ENCODE peak calls at places on chromosomes 3 and 15, in five cellular contexts. Z is ELR; O is nephron progenitor cell; D is effector memory CD8-positive, alpha-beta T cell; H is A549. L is an unnamed sample.

GRCh38 chr15:46502668-46503067 is 867.8 kb downstream of the SQOR start:
- DNase-seq in Z (peak; percentile 0), O (no peak), D (no peak), H (no peak), L (no peak)

GRCh38 chr15:78077053-78077859 is at the start of gene TBC1D2B:
- DNase-seq in Z (peak; percentile 63), O (peak; percentile 84), D (peak; percentile 55), H (peak; percentile 58), L (peak; percentile 91)

GRCh38 chr3:120506828-120507774 is 56.3 kb upstream of the FSTL1 start:
- DNase-seq in Z (peak; percentile 78), O (peak; percentile 43), D (no peak), H (peak; percentile 46), L (no peak)

GRCh38 chr3:176814252-176814651 is 383.0 kb downstream of the TBL1XR1 start:
- DNase-seq in Z (peak; percentile 28), O (peak; percentile 75), D (no peak), H (peak; percentile 39), L (no peak)

GRCh38 chr3:94172695-94173310 is 109.9 kb downstream of the NSUN3 start:
- DNase-seq in Z (no peak), O (no peak), D (no peak), H (no peak), L (no peak)

GRCh38 chr3:169104541-169104940 is 559.0 kb downstream of the MECOM start:
- DNase-seq in Z (peak; percentile 81), O (no peak), D (no peak), H (no peak), L (no peak)

GRCh38 chr15:66864871-66865281 is 162.8 kb downstream of the SMAD6 start:
- DNase-seq in Z (no peak), O (no peak), D (no peak), H (no peak), L (peak; percentile 80)

GRCh38 chr3:101849714-101850326 is 506 bp downstream of the NFKBIZ start:
- DNase-seq in Z (peak; percentile 44), O (peak; percentile 63), D (peak; percentile 48), H (peak; percentile 30), L (no peak)

GRCh38 chr15:72216079-72216478 is 14.9 kb downstream of the PKM start:
- DNase-seq in Z (no peak), O (no peak), D (no peak), H (no peak), L (no peak)

GRCh38 chr3:126551066-126551838 is 7.5 kb downstream of the C3orf22 start:
- DNase-seq in Z (no peak), O (no peak), D (no peak), H (no peak), L (peak; percentile 81)

GRCh38 chr3:38479431-38480092 is 16.6 kb upstream of the EXOG start:
- DNase-seq in Z (peak; percentile 68), O (peak; percentile 40), D (peak; percentile 39), H (peak; percentile 66), L (no peak)

GRCh38 chr15:37098468-37099320 is 1.7 kb downstream of the MEIS2 start:
- DNase-seq in Z (peak; percentile 57), O (peak; percentile 57), D (no peak), H (peak; percentile 14), L (no peak)

GRCh38 chr3:124588794-124589193 is 141.5 kb upstream of the UMPS start:
- DNase-seq in Z (no peak), O (no peak), D (no peak), H (no peak), L (no peak)

GRCh38 chr3:135930243-135930642 is 35.3 kb upstream of the PPP2R3A start:
- DNase-seq in Z (no peak), O (no peak), D (no peak), H (no peak), L (no peak)

GRCh38 chr15:59173194-59173593 is 33.4 kb upstream of the LDHAL6B start:
- DNase-seq in Z (no peak), O (no peak), D (no peak), H (no peak), L (no peak)

GRCh38 chr3:141414800-141415462 is 46.6 kb downstream of the ZBTB38 start:
- DNase-seq in Z (peak; percentile 62), O (no peak), D (no peak), H (peak; percentile 96), L (no peak)

GRCh38 chr3:16059081-16059537 is 115.4 kb upstream of the GALNT15 start:
- DNase-seq in Z (peak; percentile 45), O (no peak), D (no peak), H (peak; percentile 51), L (no peak)

GRCh38 chr3:117059054-117059989 is 349.7 kb downstream of the TUSC7 start:
- DNase-seq in Z (peak; percentile 54), O (peak; percentile 10), D (no peak), H (peak; percentile 47), L (no peak)

GRCh38 chr3:97990624-97991277 is 18.5 kb upstream of the RIOX2 start:
- DNase-seq in Z (no peak), O (no peak), D (no peak), H (no peak), L (no peak)

GRCh38 chr3:66354561-66354960 is 133.8 kb downstream of the SLC25A26 start:
- DNase-seq in Z (no peak), O (no peak), D (no peak), H (no peak), L (no peak)

GRCh38 chr3:111577798-111578685 is 17.1 kb downstream of the ZBED2 start:
- DNase-seq in Z (peak; percentile 92), O (no peak), D (peak; percentile 13), H (peak; percentile 83), L (no peak)

GRCh38 chr3:135762188-135762853 is 203.2 kb upstream of the PPP2R3A start:
- DNase-seq in Z (no peak), O (no peak), D (no peak), H (no peak), L (no peak)

GRCh38 chr3:142680710-142681109 is 43.1 kb upstream of the TRPC1 start:
- DNase-seq in Z (peak; percentile 7), O (no peak), D (no peak), H (peak; percentile 42), L (no peak)

GRCh38 chr3:177197041-177197933 is at the start of gene TBL1XR1:
- DNase-seq in Z (peak; percentile 91), O (peak; percentile 84), D (peak; percentile 79), H (peak; percentile 93), L (peak; percentile 95)

GRCh38 chr15:66830358-66830757 is 128.3 kb downstream of the SMAD6 start:
- DNase-seq in Z (peak; percentile 75), O (no peak), D (no peak), H (peak; percentile 32), L (peak; percentile 35)

GRCh38 chr3:119627461-119627860 is 29.8 kb downstream of the PLA1A start:
- DNase-seq in Z (no peak), O (no peak), D (no peak), H (no peak), L (no peak)

GRCh38 chr15:42735382-42736165 is 1.4 kb downstream of the CDAN1 start:
- DNase-seq in Z (no peak), O (no peak), D (no peak), H (no peak), L (no peak)

GRCh38 chr3:134008630-134009156 is 21.0 kb downstream of the SLCO2A1 start:
- DNase-seq in Z (peak; percentile 89), O (no peak), D (no peak), H (peak; percentile 25), L (no peak)

GRCh38 chr15:78715439-78715838 is 74.4 kb upstream of the CHRNB4 start:
- DNase-seq in Z (peak; percentile 29), O (no peak), D (no peak), H (no peak), L (no peak)

GRCh38 chr3:103644450-103644849 is 1209.6 kb downstream of the ZPLD1 start:
- DNase-seq in Z (peak; percentile 14), O (no peak), D (no peak), H (no peak), L (no peak)

GRCh38 chr3:186226466-186226865 is 117.6 kb upstream of the ETV5 start:
- DNase-seq in Z (no peak), O (no peak), D (no peak), H (no peak), L (no peak)

GRCh38 chr3:45608885-45609284 is 14.3 kb downstream of the LIMD1 start:
- DNase-seq in Z (peak; percentile 81), O (no peak), D (no peak), H (no peak), L (no peak)

GRCh38 chr3:196627043-196627442 is 12.5 kb upstream of the NRROS start:
- DNase-seq in Z (no peak), O (no peak), D (no peak), H (no peak), L (no peak)

GRCh38 chr15:93803406-93803805 is 428.0 kb upstream of the MCTP2 start:
- DNase-seq in Z (no peak), O (peak; percentile 3), D (no peak), H (no peak), L (no peak)

GRCh38 chr3:52983336-52983807 is 62.5 kb downstream of the SFMBT1 start:
- DNase-seq in Z (no peak), O (no peak), D (peak; percentile 3), H (no peak), L (no peak)

GRCh38 chr3:11495948-11496557 is 147.7 kb downstream of the VGLL4 start:
- DNase-seq in Z (no peak), O (no peak), D (no peak), H (no peak), L (no peak)

GRCh38 chr3:114878119-114878839 is 268.8 kb downstream of the ZBTB20 start:
- DNase-seq in Z (peak; percentile 79), O (no peak), D (no peak), H (peak; percentile 12), L (no peak)